ENCODE peak calls at places on chromosomes 16 and 17, in five cellular contexts. One of them, this sample, is unnamed.

GRCh38 chr17:78884876-78885667 is 17.9 kb downstream of the CEP295NL start:
- DNase-seq in T-helper 1 cell: no peak
- DNase-seq in WTC11: no peak
- DNase-seq in uterus: no peak
- DNase-seq in posterior vena cava: no peak
- DNase-seq in this sample: no peak

GRCh38 chr16:2196162-2196980 is at the start of gene CASKIN1:
- DNase-seq in T-helper 1 cell: no peak
- DNase-seq in uterus: no peak
- DNase-seq in posterior vena cava: no peak
- DNase-seq in WTC11: no peak
- DNase-seq in this sample: no peak

GRCh38 chr17:8679136-8679535 is 48.6 kb upstream of the MYH10 start:
- DNase-seq in uterus: no peak
- DNase-seq in T-helper 1 cell: no peak
- DNase-seq in WTC11: no peak
- DNase-seq in posterior vena cava: no peak
- DNase-seq in this sample: no peak

GRCh38 chr16:86498155-86498651 is 12.1 kb upstream of the FOXF1 start:
- DNase-seq in posterior vena cava: peak
- DNase-seq in uterus: no peak
- DNase-seq in WTC11: no peak
- DNase-seq in T-helper 1 cell: no peak
- DNase-seq in this sample: no peak

GRCh38 chr17:55601874-55602364 is 90.7 kb upstream of the SMIM36 start:
- DNase-seq in WTC11: peak
- DNase-seq in uterus: no peak
- DNase-seq in posterior vena cava: no peak
- DNase-seq in T-helper 1 cell: no peak
- DNase-seq in this sample: no peak

GRCh38 chr16:1964046-1964505 is 550 bp downstream of the RPS2 start:
- DNase-seq in WTC11: no peak
- DNase-seq in T-helper 1 cell: no peak
- DNase-seq in uterus: no peak
- DNase-seq in posterior vena cava: no peak
- DNase-seq in this sample: no peak

GRCh38 chr17:67725232-67726206 is 7.8 kb downstream of the NOL11 start:
- DNase-seq in T-helper 1 cell: no peak
- DNase-seq in posterior vena cava: no peak
- DNase-seq in WTC11: no peak
- DNase-seq in uterus: no peak
- DNase-seq in this sample: no peak

GRCh38 chr17:21029032-21029431 is 13.8 kb downstream of the USP22 start:
- DNase-seq in posterior vena cava: no peak
- DNase-seq in WTC11: no peak
- DNase-seq in uterus: no peak
- DNase-seq in T-helper 1 cell: no peak
- DNase-seq in this sample: no peak

GRCh38 chr16:65117701-65118448 is 4.0 kb downstream of the CDH11 start:
- DNase-seq in WTC11: peak
- DNase-seq in posterior vena cava: peak
- DNase-seq in uterus: peak
- DNase-seq in T-helper 1 cell: no peak
- DNase-seq in this sample: no peak

GRCh38 chr16:4675864-4676786 is 17.2 kb upstream of the NUDT16L1 start:
- DNase-seq in uterus: no peak
- DNase-seq in posterior vena cava: no peak
- DNase-seq in T-helper 1 cell: peak
- DNase-seq in WTC11: no peak
- DNase-seq in this sample: no peak

GRCh38 chr17:82411396-82412053 is 6.6 kb upstream of the HEXD start:
- DNase-seq in uterus: no peak
- DNase-seq in posterior vena cava: no peak
- DNase-seq in T-helper 1 cell: no peak
- DNase-seq in WTC11: no peak
- DNase-seq in this sample: no peak

GRCh38 chr16:77063617-77064016 is 127.4 kb upstream of the MON1B start:
- DNase-seq in uterus: no peak
- DNase-seq in WTC11: no peak
- DNase-seq in T-helper 1 cell: no peak
- DNase-seq in posterior vena cava: no peak
- DNase-seq in this sample: no peak

GRCh38 chr16:89922477-89922883 is 662 bp upstream of the TUBB3 start:
- DNase-seq in posterior vena cava: peak
- DNase-seq in uterus: peak
- DNase-seq in T-helper 1 cell: no peak
- DNase-seq in WTC11: peak
- DNase-seq in this sample: no peak

GRCh38 chr17:49061524-49061943 is 64.3 kb downstream of the IGF2BP1 start:
- DNase-seq in uterus: no peak
- DNase-seq in T-helper 1 cell: no peak
- DNase-seq in posterior vena cava: no peak
- DNase-seq in WTC11: no peak
- DNase-seq in this sample: no peak

GRCh38 chr16:66845791-66846221 is 1.6 kb downstream of the CA7 start:
- DNase-seq in T-helper 1 cell: no peak
- DNase-seq in uterus: no peak
- DNase-seq in posterior vena cava: peak
- DNase-seq in WTC11: no peak
- DNase-seq in this sample: no peak

GRCh38 chr16:76574651-76575050 is 297.4 kb downstream of the CNTNAP4 start:
- DNase-seq in T-helper 1 cell: no peak
- DNase-seq in uterus: no peak
- DNase-seq in posterior vena cava: no peak
- DNase-seq in WTC11: no peak
- DNase-seq in this sample: no peak

GRCh38 chr16:84555418-84556196 is 51.1 kb upstream of the MEAK7 start:
- DNase-seq in T-helper 1 cell: no peak
- DNase-seq in uterus: no peak
- DNase-seq in WTC11: no peak
- DNase-seq in posterior vena cava: no peak
- DNase-seq in this sample: no peak

GRCh38 chr16:65698943-65699342 is 577.1 kb upstream of the CDH11 start:
- DNase-seq in T-helper 1 cell: no peak
- DNase-seq in WTC11: no peak
- DNase-seq in uterus: no peak
- DNase-seq in posterior vena cava: no peak
- DNase-seq in this sample: no peak

GRCh38 chr17:71936977-71937376 is 183.8 kb upstream of the SOX9 start:
- DNase-seq in uterus: no peak
- DNase-seq in T-helper 1 cell: no peak
- DNase-seq in WTC11: no peak
- DNase-seq in posterior vena cava: no peak
- DNase-seq in this sample: no peak

GRCh38 chr17:49589556-49589885 is 13.8 kb downstream of the NXPH3 start:
- DNase-seq in T-helper 1 cell: no peak
- DNase-seq in uterus: no peak
- DNase-seq in WTC11: no peak
- DNase-seq in posterior vena cava: no peak
- DNase-seq in this sample: no peak

GRCh38 chr16:71927383-71927782 is 32.1 kb downstream of the IST1 start:
- DNase-seq in WTC11: no peak
- DNase-seq in uterus: peak
- DNase-seq in posterior vena cava: no peak
- DNase-seq in T-helper 1 cell: no peak
- DNase-seq in this sample: no peak